ENCODE peak calls at places on chromosomes 7 and 10, in five cellular contexts. M is ovary, B is SK-N-SH, X is adipocyte, Z is IMR-90. V is an unnamed sample. For H3K4me1, the result is how much of the 10 kb centered on the place peaks cover.

GRCh38 chr7:19560111-19560883 is 148.5 kb downstream of the POLR1F start:
- DNase-seq in B (no peak), Z (no peak), M (no peak), X (peak), V (peak)

GRCh38 chr10:43921881-43922280 is 273.2 kb upstream of the ZNF32 start:
- DNase-seq in M (no peak), B (no peak), Z (no peak), X (no peak), V (no peak)

GRCh38 chr10:9274206-9274755 is 1219.8 kb downstream of the GATA3 start:
- DNase-seq in Z (no peak), M (no peak), B (no peak), X (no peak), V (no peak)

GRCh38 chr7:112495820-112496462 is 15.2 kb downstream of the LSMEM1 start:
- DNase-seq in B (peak), X (peak), Z (peak), M (peak), V (peak)

GRCh38 chr10:7193369-7193768 is 217.5 kb downstream of the SFMBT2 start:
- DNase-seq in Z (no peak), B (no peak), X (no peak), M (no peak), V (no peak)

GRCh38 chr10:125955766-125956165 is 59.4 kb downstream of the FANK1 start:
- DNase-seq in B (no peak), X (no peak), Z (no peak), M (no peak), V (no peak)

GRCh38 chr10:116162851-116163250 is 110.2 kb downstream of the GFRA1 start:
- DNase-seq in M (no peak), X (no peak), B (no peak), Z (no peak), V (no peak)

GRCh38 chr7:94049615-94050014 is 45.5 kb upstream of the BET1 start:
- DNase-seq in Z (no peak), B (no peak), X (no peak), M (no peak), V (no peak)

GRCh38 chr10:131014271-131014670 is 297.2 kb downstream of the TCERG1L start:
- DNase-seq in Z (no peak), X (no peak), M (no peak), B (no peak), V (no peak)

GRCh38 chr7:131859162-131859821 is 302.9 kb upstream of the PODXL start:
- DNase-seq in Z (peak), X (peak), M (peak), B (peak), V (peak)

GRCh38 chr10:15280462-15280861 is 90.6 kb downstream of the FAM171A1 start:
- DNase-seq in B (no peak), X (no peak), Z (no peak), M (no peak), V (no peak)

GRCh38 chr10:33459597-33459996 is 125.1 kb upstream of the NRP1 start:
- DNase-seq in Z (peak), B (no peak), M (no peak), X (peak), V (no peak)

GRCh38 chr7:31073486-31074383 is 21.6 kb downstream of the ADCYAP1R1 start:
- DNase-seq in M (no peak), X (no peak), Z (no peak), B (no peak), V (no peak)

GRCh38 chr7:51187941-51188340 is 128.7 kb downstream of the COBL start:
- DNase-seq in Z (no peak), X (no peak), M (peak), B (peak), V (no peak)

GRCh38 chr7:25093268-25093802 is 31.7 kb downstream of the CYCS start:
- DNase-seq in M (peak), Z (peak), X (peak), B (peak), V (peak)

GRCh38 chr7:64880322-64881297 is 22.5 kb upstream of the ZNF273 start:
- DNase-seq in M (no peak), B (peak), Z (no peak), X (no peak), V (no peak)

GRCh38 chr10:79129361-79129997 is 60.7 kb downstream of the ZMIZ1 start:
- DNase-seq in B (peak), X (peak), M (peak), Z (peak), V (peak)
- H3K4me1 ChIP-seq in B (half or more), X (half or more), M (under half), Z (half or more), V (half or more)

DNA sequence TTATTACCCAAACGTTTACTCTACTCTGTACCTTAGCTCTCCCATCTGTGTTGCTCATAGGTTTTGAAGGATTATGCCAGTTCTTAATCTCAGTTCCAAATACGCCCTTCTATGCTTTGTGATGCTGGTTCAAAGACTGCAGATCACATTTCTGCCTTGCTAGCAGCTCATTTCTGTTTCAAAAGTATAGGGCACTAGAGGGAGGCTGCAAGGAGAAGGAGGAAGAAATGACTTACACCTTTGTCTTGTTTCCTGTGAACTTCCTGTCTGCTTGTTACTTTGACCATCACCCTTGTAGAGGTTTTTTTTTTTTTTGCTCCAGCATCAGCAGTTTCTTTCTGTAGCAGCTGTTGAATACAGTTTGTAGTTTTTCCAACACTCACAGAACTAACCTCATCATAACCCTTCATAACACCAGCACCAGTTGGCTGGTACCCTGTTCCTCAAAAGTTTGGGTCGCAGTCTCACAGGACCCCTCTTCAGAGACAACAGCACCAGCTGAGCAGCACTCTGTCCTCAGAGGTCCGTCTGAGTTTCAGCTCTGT is 16.5 kb downstream of the SLK start:
- DNase-seq in B (no peak), M (no peak), Z (no peak), X (no peak), V (peak)
- H3K4me3 ChIP-seq in B (no peak), M (no peak), Z (no peak), X (no peak), V (no peak)

GRCh38 chr7:106423836-106424475 is 139.2 kb upstream of the NAMPT start:
- DNase-seq in Z (no peak), B (no peak), X (no peak), M (no peak), V (no peak)
- H3K4me1 ChIP-seq in Z (under half), B (under half), X (half or more), M (under half), V (under half)

GRCh38 chr10:97197030-97197500 is 11.3 kb upstream of the SLIT1 start:
- DNase-seq in Z (no peak), B (no peak), M (peak), X (peak), V (no peak)
- H3K4me3 ChIP-seq in Z (no peak), B (no peak), M (no peak), X (no peak), V (no peak)

GRCh38 chr7:9937944-9938631 is 1035.6 kb upstream of the PHF14 start:
- DNase-seq in X (no peak), Z (no peak), M (no peak), B (no peak), V (peak)
- H3K4me1 ChIP-seq in X (under half), Z (under half), M (under half), B (under half), V (under half)